ENCODE peak calls at places on chromosome 14, in five cellular contexts. One of them, this sample, is unnamed.
A peak's percentile ranks its signal among the peaks of the same experiment; 100 is the strongest.

GRCh38 chr14:103130965-103131364 is 7.7 kb downstream of the TNFAIP2 start:
- DNase-seq in islet precursor cell: no peak
- DNase-seq in activated CD4-positive, alpha-beta T cell treated with anti-CD3 and anti-CD28 coated beads, Interleukin-2, amount 50 U/mL, for 1 hour: no peak
- DNase-seq in IMR-90: peak; percentile 90
- DNase-seq in A172: peak; percentile 83
- DNase-seq in this sample: no peak

GRCh38 chr14:99604766-99605298 is 825 bp upstream of the CCDC85C start:
- DNase-seq in islet precursor cell: peak; percentile 74
- DNase-seq in activated CD4-positive, alpha-beta T cell treated with anti-CD3 and anti-CD28 coated beads, Interleukin-2, amount 50 U/mL, for 1 hour: no peak
- DNase-seq in IMR-90: peak; percentile 33
- DNase-seq in A172: no peak
- DNase-seq in this sample: peak; percentile 57

GRCh38 chr14:103103461-103104388 is 9.2 kb downstream of the EXOC3L4 start:
- DNase-seq in islet precursor cell: peak; percentile 87
- DNase-seq in activated CD4-positive, alpha-beta T cell treated with anti-CD3 and anti-CD28 coated beads, Interleukin-2, amount 50 U/mL, for 1 hour: no peak
- DNase-seq in IMR-90: peak; percentile 35
- DNase-seq in A172: peak; percentile 38
- DNase-seq in this sample: peak; percentile 73

GRCh38 chr14:104865069-104865630 is at the start of gene CEP170B:
- DNase-seq in islet precursor cell: no peak
- DNase-seq in activated CD4-positive, alpha-beta T cell treated with anti-CD3 and anti-CD28 coated beads, Interleukin-2, amount 50 U/mL, for 1 hour: peak; percentile 41
- DNase-seq in IMR-90: peak; percentile 21
- DNase-seq in A172: no peak
- DNase-seq in this sample: peak; percentile 38

GRCh38 chr14:99968156-99968920 is 96.9 kb upstream of the EVL start:
- DNase-seq in islet precursor cell: no peak
- DNase-seq in activated CD4-positive, alpha-beta T cell treated with anti-CD3 and anti-CD28 coated beads, Interleukin-2, amount 50 U/mL, for 1 hour: no peak
- DNase-seq in IMR-90: peak; percentile 92
- DNase-seq in A172: no peak
- DNase-seq in this sample: peak; percentile 64

GRCh38 chr14:25518347-25518746 is 468.4 kb upstream of the STXBP6 start:
- DNase-seq in islet precursor cell: no peak
- DNase-seq in activated CD4-positive, alpha-beta T cell treated with anti-CD3 and anti-CD28 coated beads, Interleukin-2, amount 50 U/mL, for 1 hour: no peak
- DNase-seq in IMR-90: no peak
- DNase-seq in A172: no peak
- DNase-seq in this sample: no peak

GRCh38 chr14:29637406-29637805 is 290.2 kb downstream of the PRKD1 start:
- DNase-seq in islet precursor cell: no peak
- DNase-seq in activated CD4-positive, alpha-beta T cell treated with anti-CD3 and anti-CD28 coated beads, Interleukin-2, amount 50 U/mL, for 1 hour: no peak
- DNase-seq in IMR-90: peak; percentile 64
- DNase-seq in A172: no peak
- DNase-seq in this sample: peak; percentile 50

GRCh38 chr14:105891631-105892452 is 365.5 kb downstream of the TMEM121 start:
- DNase-seq in islet precursor cell: peak; percentile 37
- DNase-seq in activated CD4-positive, alpha-beta T cell treated with anti-CD3 and anti-CD28 coated beads, Interleukin-2, amount 50 U/mL, for 1 hour: no peak
- DNase-seq in IMR-90: no peak
- DNase-seq in A172: no peak
- DNase-seq in this sample: no peak

GRCh38 chr14:93939304-93940229 is 12.4 kb downstream of the FAM181A start:
- DNase-seq in islet precursor cell: peak; percentile 95
- DNase-seq in activated CD4-positive, alpha-beta T cell treated with anti-CD3 and anti-CD28 coated beads, Interleukin-2, amount 50 U/mL, for 1 hour: peak; percentile 91
- DNase-seq in IMR-90: peak; percentile 67
- DNase-seq in A172: no peak
- DNase-seq in this sample: peak; percentile 76

GRCh38 chr14:75222208-75222701 is 45.8 kb upstream of the TMED10 start:
- DNase-seq in islet precursor cell: peak; percentile 74
- DNase-seq in activated CD4-positive, alpha-beta T cell treated with anti-CD3 and anti-CD28 coated beads, Interleukin-2, amount 50 U/mL, for 1 hour: no peak
- DNase-seq in IMR-90: peak; percentile 92
- DNase-seq in A172: peak; percentile 70
- DNase-seq in this sample: no peak

GRCh38 chr14:67513631-67514108 is 19.4 kb upstream of the PLEKHH1 start:
- DNase-seq in islet precursor cell: no peak
- DNase-seq in activated CD4-positive, alpha-beta T cell treated with anti-CD3 and anti-CD28 coated beads, Interleukin-2, amount 50 U/mL, for 1 hour: no peak
- DNase-seq in IMR-90: no peak
- DNase-seq in A172: no peak
- DNase-seq in this sample: no peak

GRCh38 chr14:37497422-37497821 is 97.6 kb downstream of the FOXA1 start:
- DNase-seq in islet precursor cell: no peak
- DNase-seq in activated CD4-positive, alpha-beta T cell treated with anti-CD3 and anti-CD28 coated beads, Interleukin-2, amount 50 U/mL, for 1 hour: no peak
- DNase-seq in IMR-90: no peak
- DNase-seq in A172: no peak
- DNase-seq in this sample: no peak

GRCh38 chr14:69667938-69668336 is 56.5 kb downstream of the SUSD6 start:
- DNase-seq in islet precursor cell: no peak
- DNase-seq in activated CD4-positive, alpha-beta T cell treated with anti-CD3 and anti-CD28 coated beads, Interleukin-2, amount 50 U/mL, for 1 hour: no peak
- DNase-seq in IMR-90: no peak
- DNase-seq in A172: no peak
- DNase-seq in this sample: no peak

GRCh38 chr14:61477845-61478438 is 156.6 kb downstream of the PRKCH start:
- DNase-seq in islet precursor cell: no peak
- DNase-seq in activated CD4-positive, alpha-beta T cell treated with anti-CD3 and anti-CD28 coated beads, Interleukin-2, amount 50 U/mL, for 1 hour: no peak
- DNase-seq in IMR-90: peak; percentile 60
- DNase-seq in A172: peak; percentile 56
- DNase-seq in this sample: peak; percentile 33

GRCh38 chr14:24921903-24922302 is 128.0 kb downstream of the STXBP6 start:
- DNase-seq in islet precursor cell: no peak
- DNase-seq in activated CD4-positive, alpha-beta T cell treated with anti-CD3 and anti-CD28 coated beads, Interleukin-2, amount 50 U/mL, for 1 hour: no peak
- DNase-seq in IMR-90: peak; percentile 60
- DNase-seq in A172: peak; percentile 2
- DNase-seq in this sample: no peak

GRCh38 chr14:35366048-35366428 is 38.5 kb downstream of the NFKBIA start:
- DNase-seq in islet precursor cell: peak; percentile 61
- DNase-seq in activated CD4-positive, alpha-beta T cell treated with anti-CD3 and anti-CD28 coated beads, Interleukin-2, amount 50 U/mL, for 1 hour: no peak
- DNase-seq in IMR-90: peak; percentile 74
- DNase-seq in A172: peak; percentile 37
- DNase-seq in this sample: no peak

GRCh38 chr14:69090187-69090789 is 62.6 kb downstream of the DCAF5 start:
- DNase-seq in islet precursor cell: no peak
- DNase-seq in activated CD4-positive, alpha-beta T cell treated with anti-CD3 and anti-CD28 coated beads, Interleukin-2, amount 50 U/mL, for 1 hour: peak; percentile 20
- DNase-seq in IMR-90: peak; percentile 55
- DNase-seq in A172: no peak
- DNase-seq in this sample: peak; percentile 42

GRCh38 chr14:80434574-80435321 is 223.4 kb upstream of the DIO2 start:
- DNase-seq in islet precursor cell: peak; percentile 64
- DNase-seq in activated CD4-positive, alpha-beta T cell treated with anti-CD3 and anti-CD28 coated beads, Interleukin-2, amount 50 U/mL, for 1 hour: no peak
- DNase-seq in IMR-90: peak; percentile 45
- DNase-seq in A172: no peak
- DNase-seq in this sample: no peak

GRCh38 chr14:87492556-87492955 is 500.4 kb downstream of the GALC start:
- DNase-seq in islet precursor cell: no peak
- DNase-seq in activated CD4-positive, alpha-beta T cell treated with anti-CD3 and anti-CD28 coated beads, Interleukin-2, amount 50 U/mL, for 1 hour: no peak
- DNase-seq in IMR-90: no peak
- DNase-seq in A172: no peak
- DNase-seq in this sample: no peak

GRCh38 chr14:61174395-61175386 is 106.4 kb downstream of the TMEM30B start:
- DNase-seq in islet precursor cell: no peak
- DNase-seq in activated CD4-positive, alpha-beta T cell treated with anti-CD3 and anti-CD28 coated beads, Interleukin-2, amount 50 U/mL, for 1 hour: no peak
- DNase-seq in IMR-90: peak; percentile 82
- DNase-seq in A172: no peak
- DNase-seq in this sample: peak; percentile 33

GRCh38 chr14:31967669-31967975 is 109.5 kb upstream of the ARHGAP5 start:
- DNase-seq in islet precursor cell: no peak
- DNase-seq in activated CD4-positive, alpha-beta T cell treated with anti-CD3 and anti-CD28 coated beads, Interleukin-2, amount 50 U/mL, for 1 hour: no peak
- DNase-seq in IMR-90: no peak
- DNase-seq in A172: no peak
- DNase-seq in this sample: peak; percentile 17

GRCh38 chr14:29321646-29322045 is 555.1 kb downstream of the FOXG1 start:
- DNase-seq in islet precursor cell: peak; percentile 70
- DNase-seq in activated CD4-positive, alpha-beta T cell treated with anti-CD3 and anti-CD28 coated beads, Interleukin-2, amount 50 U/mL, for 1 hour: no peak
- DNase-seq in IMR-90: peak; percentile 90
- DNase-seq in A172: peak; percentile 21
- DNase-seq in this sample: no peak

GRCh38 chr14:92649934-92650545 is 98.4 kb downstream of the LGMN start:
- DNase-seq in islet precursor cell: no peak
- DNase-seq in activated CD4-positive, alpha-beta T cell treated with anti-CD3 and anti-CD28 coated beads, Interleukin-2, amount 50 U/mL, for 1 hour: no peak
- DNase-seq in IMR-90: peak; percentile 92
- DNase-seq in A172: no peak
- DNase-seq in this sample: no peak

GRCh38 chr14:63383776-63384367 is 65.1 kb upstream of the GPHB5 start:
- DNase-seq in islet precursor cell: no peak
- DNase-seq in activated CD4-positive, alpha-beta T cell treated with anti-CD3 and anti-CD28 coated beads, Interleukin-2, amount 50 U/mL, for 1 hour: no peak
- DNase-seq in IMR-90: no peak
- DNase-seq in A172: no peak
- DNase-seq in this sample: no peak